ENCODE peak calls at places on chromosome 21, in five cellular contexts. N, C, T, X and R are unnamed samples.

GRCh38 chr21:41745971-41746743 is 20.7 kb downstream of the RIPK4 start:
- DNase-seq in N (no peak), T (no peak), X (no peak), C (no peak), R (no peak)

GRCh38 chr21:39096754-39097153 is 86.5 kb downstream of the PSMG1 start:
- DNase-seq in C (no peak), T (no peak), X (no peak), N (no peak), R (no peak)

GRCh38 chr21:16408280-16408669 is 678.5 kb downstream of the USP25 start:
- DNase-seq in X (no peak), N (no peak), T (no peak), C (no peak), R (no peak)

GRCh38 chr21:42299324-42300044 is 15.7 kb downstream of the TFF3 start:
- DNase-seq in N (no peak), T (no peak), X (no peak), C (no peak), R (no peak)

GRCh38 chr21:18603246-18603645 is 199.7 kb upstream of the TMPRSS15 start:
- DNase-seq in N (no peak), C (no peak), X (no peak), T (no peak), R (no peak)

GRCh38 chr21:27134513-27134912 is 167.6 kb upstream of the ADAMTS5 start:
- DNase-seq in C (no peak), X (no peak), N (no peak), T (peak; percentile 17), R (peak; percentile 63)

GRCh38 chr21:27464643-27465042 is 497.8 kb upstream of the ADAMTS5 start:
- DNase-seq in C (no peak), X (peak; percentile 9), N (no peak), T (peak; percentile 53), R (no peak)

GRCh38 chr21:38660333-38661295 is 145.1 kb upstream of the ETS2 start:
- DNase-seq in T (no peak), N (peak; percentile 48), X (no peak), C (no peak), R (no peak)

GRCh38 chr21:42312626-42313104 is 2.5 kb downstream of the TFF3 start:
- DNase-seq in N (no peak), X (no peak), C (no peak), T (no peak), R (no peak)

GRCh38 chr21:29297483-29298347 is 1.0 kb upstream of the BACH1 start:
- DNase-seq in C (no peak), N (no peak), T (no peak), X (no peak), R (no peak)

GRCh38 chr21:39633043-39633442 is 20.3 kb downstream of the B3GALT5 start:
- DNase-seq in T (peak; percentile 47), C (peak; percentile 6), X (peak; percentile 84), N (no peak), R (peak; percentile 82)

GRCh38 chr21:45104560-45104959 is 30.2 kb downstream of the ADARB1 start:
- DNase-seq in X (peak; percentile 43), C (no peak), N (no peak), T (no peak), R (no peak)

GRCh38 chr21:30958737-30959136 is 77.4 kb upstream of the KRTAP11-1 start:
- DNase-seq in C (no peak), N (no peak), X (no peak), T (no peak), R (no peak)

DNA sequence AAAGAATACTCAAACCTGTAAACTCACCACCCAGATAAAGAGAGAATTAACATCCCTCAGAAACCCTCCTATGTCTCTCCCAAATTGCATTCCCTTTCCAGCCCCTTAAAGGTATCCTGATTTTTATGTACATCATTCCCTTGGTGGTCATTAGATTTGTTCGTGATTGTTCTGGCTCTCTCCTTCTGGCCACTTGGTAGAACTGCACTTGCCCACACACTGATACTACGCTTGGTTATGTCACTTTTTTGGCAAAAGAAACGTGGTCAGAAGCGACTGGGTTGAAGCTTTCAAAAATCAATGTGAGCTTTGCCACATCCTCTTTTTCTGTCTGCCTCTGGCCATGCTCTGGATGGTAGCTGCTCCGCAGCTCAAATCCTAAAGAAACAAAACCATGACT is 76.3 kb downstream of the KRTAP19-8 start:
- DNase-seq in N (no peak), X (peak; percentile 31), C (no peak), T (no peak), R (no peak)
- TF ChIP-seq CTCF in N (no peak), X (peak; percentile 47), C (no peak), T (no peak), R (no peak)

GRCh38 chr21:32887026-32887425 is 115.5 kb upstream of the PAXBP1 start:
- DNase-seq in C (no peak), T (no peak), X (no peak), N (no peak), R (no peak)
- H3K4me3 ChIP-seq in C (no peak overlapping the region), T (no peak overlapping the region), X (no peak overlapping the region), N (no peak overlapping the region), R (no peak overlapping the region)

GRCh38 chr21:34592120-34592561 is 22.8 kb downstream of the RCAN1 start:
- DNase-seq in X (no peak), T (no peak), C (no peak), N (no peak), R (peak; percentile 30)
- TF ChIP-seq CTCF in X (no peak), T (no peak), C (no peak), N (no peak), R (no peak)

GRCh38 chr21:46284722-46285121 is 689 bp downstream of the MCM3AP start:
- DNase-seq in N (no peak), X (no peak), C (no peak), T (no peak), R (no peak)
- H3K4me3 ChIP-seq in N (peak overlapping the region; percentile 79), X (peak overlapping the region; percentile 75), C (no peak overlapping the region), T (peak overlapping the region; percentile 77), R (peak overlapping the region; percentile 70)

DNA sequence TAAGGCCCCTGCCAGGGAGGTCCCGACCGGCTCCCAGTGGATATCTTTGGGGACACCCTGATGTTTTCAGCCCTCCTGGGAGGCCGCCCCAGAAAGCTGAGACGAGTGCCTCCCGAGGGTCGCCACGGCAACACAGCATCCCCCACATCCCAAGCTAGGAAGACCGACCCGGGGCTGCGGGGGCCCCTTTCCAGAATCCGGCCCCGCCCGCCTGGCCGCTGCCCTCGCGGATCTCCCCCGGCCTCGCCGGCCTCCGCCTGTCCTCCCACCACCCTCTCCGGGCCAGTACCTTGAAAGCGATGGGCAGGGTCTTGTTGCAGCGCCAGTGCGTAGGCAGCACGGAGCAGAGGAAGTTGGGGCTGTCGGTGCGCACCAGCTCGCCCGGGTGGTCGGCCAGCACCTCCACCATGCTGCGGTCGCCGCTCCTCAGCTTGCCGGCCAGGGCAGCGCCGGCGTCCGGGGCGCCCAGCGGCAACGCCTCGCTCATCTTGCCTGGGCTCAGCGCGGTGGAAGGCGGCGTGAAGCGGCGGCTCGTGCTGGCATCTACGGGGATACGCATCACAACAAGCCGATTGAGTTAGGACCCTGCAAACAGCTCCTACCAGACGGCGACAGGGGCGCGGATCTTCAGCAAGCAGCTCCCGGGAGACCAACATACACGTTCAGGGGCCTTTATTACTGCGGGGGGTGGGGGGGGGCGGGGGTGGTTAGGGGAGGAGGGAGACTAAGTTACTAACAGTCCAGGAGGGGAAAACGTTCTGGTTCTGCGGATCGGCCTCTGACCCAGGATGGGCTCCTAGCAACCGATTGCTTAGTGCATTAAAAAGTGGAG is 162.3 kb downstream of the RUNX1 start:
- DNase-seq in C (no peak), T (peak; percentile 33), X (peak; percentile 39), N (peak; percentile 40), R (no peak)
- TF ChIP-seq CTCF in C (no peak), T (no peak), X (no peak), N (no peak), R (no peak)

DNA sequence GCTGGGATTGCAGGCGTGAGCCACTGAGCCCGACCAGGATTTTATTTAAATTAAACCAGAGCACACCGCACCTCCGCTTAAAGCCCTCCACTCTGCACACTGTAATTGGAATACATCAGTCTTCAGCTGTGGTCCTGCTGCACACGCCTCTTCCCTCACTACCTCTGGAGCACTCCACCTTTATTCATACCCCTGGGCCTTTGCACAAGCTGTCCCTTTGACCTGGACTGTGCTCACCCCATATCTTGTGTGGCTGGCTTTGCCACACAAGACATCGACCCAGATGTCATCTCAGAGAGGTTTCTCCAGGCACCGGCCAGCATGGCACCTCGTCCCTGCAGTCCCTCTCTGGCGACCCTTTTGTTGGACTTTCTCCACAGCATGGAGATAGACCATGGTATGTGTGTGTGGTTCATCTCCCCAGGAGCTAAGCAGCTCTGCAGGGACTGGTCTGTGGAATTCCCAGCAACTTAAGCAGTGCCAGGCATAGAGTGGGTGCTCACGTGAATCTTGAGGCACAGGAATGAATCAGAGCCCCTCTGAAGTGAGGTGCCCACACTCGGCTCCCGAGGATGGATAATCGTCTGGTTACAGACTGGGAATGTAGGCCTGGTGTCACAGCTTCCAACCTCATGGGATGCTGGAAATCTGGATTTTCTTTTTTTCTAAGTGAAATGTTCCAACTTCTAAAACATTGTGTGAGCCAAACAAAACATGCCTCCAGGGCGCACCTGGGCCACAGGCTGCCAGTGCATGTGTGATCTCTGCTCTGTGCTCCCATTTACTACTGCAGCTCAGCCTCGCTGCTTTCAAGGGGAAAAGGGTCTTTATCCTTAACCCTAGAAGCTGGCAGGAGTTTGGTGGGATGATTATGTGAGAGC is 61.9 kb downstream of the EVA1C start:
- DNase-seq in T (no peak), C (no peak), N (no peak), X (peak; percentile 6), R (peak; percentile 19)
- H3K4me3 ChIP-seq in T (no peak overlapping the region), C (no peak overlapping the region), N (no peak overlapping the region), X (no peak overlapping the region), R (no peak overlapping the region)

GRCh38 chr21:17519965-17520364 is 7.1 kb downstream of the CXADR start:
- DNase-seq in C (no peak), N (no peak), T (no peak), X (no peak), R (no peak)
- TF ChIP-seq CTCF in C (no peak), N (no peak), T (no peak), X (no peak), R (no peak)